ENCODE peak calls at places on chromosome 14, in seven cellular contexts. L, T, Y, H, V, N and Z are unnamed samples.

GRCh38 chr14:104223810-104224515 is 85.6 kb downstream of the KIF26A start:
- DNase-seq in N (no peak), H (no peak), Y (no peak), T (no peak), L (peak), V (no peak), Z (no peak)

GRCh38 chr14:102502571-102502970 is 7.0 kb downstream of the ANKRD9 start:
- DNase-seq in L (no peak), Y (no peak), H (no peak), V (no peak), T (no peak), N (no peak), Z (no peak)

GRCh38 chr14:22890416-22890815 is 7.4 kb downstream of the REM2 start:
- DNase-seq in T (no peak), H (no peak), Y (no peak), V (no peak), L (no peak), N (no peak), Z (no peak)

GRCh38 chr14:105273062-105273461 is 24.7 kb downstream of the BTBD6 start:
- DNase-seq in N (no peak), L (no peak), T (no peak), Y (peak), V (no peak), H (no peak), Z (no peak)

GRCh38 chr14:68291820-68292219 is 472.2 kb downstream of the RAD51B start:
- DNase-seq in T (no peak), H (no peak), N (no peak), Y (no peak), L (no peak), V (no peak), Z (no peak)

GRCh38 chr14:103122578-103123127 is 608 bp upstream of the TNFAIP2 start:
- DNase-seq in Y (no peak), T (no peak), N (peak), L (peak), V (no peak), H (no peak), Z (no peak)

GRCh38 chr14:102029956-102030355 is 56.9 kb downstream of the HSP90AA1 start:
- DNase-seq in L (no peak), Y (no peak), T (no peak), N (no peak), H (peak), V (no peak), Z (no peak)

GRCh38 chr14:79587194-79587593 is 624.1 kb downstream of the DIO2 start:
- DNase-seq in Y (no peak), H (no peak), L (peak), T (no peak), N (no peak), V (no peak), Z (no peak)

GRCh38 chr14:104570869-104571635 is 8.5 kb upstream of the C14orf180 start:
- DNase-seq in V (no peak), H (no peak), Y (no peak), T (no peak), L (no peak), N (no peak), Z (no peak)

GRCh38 chr14:59117754-59118153 is 70.7 kb upstream of the DAAM1 start:
- DNase-seq in T (no peak), H (no peak), L (no peak), N (no peak), V (no peak), Y (no peak), Z (no peak)

DNA sequence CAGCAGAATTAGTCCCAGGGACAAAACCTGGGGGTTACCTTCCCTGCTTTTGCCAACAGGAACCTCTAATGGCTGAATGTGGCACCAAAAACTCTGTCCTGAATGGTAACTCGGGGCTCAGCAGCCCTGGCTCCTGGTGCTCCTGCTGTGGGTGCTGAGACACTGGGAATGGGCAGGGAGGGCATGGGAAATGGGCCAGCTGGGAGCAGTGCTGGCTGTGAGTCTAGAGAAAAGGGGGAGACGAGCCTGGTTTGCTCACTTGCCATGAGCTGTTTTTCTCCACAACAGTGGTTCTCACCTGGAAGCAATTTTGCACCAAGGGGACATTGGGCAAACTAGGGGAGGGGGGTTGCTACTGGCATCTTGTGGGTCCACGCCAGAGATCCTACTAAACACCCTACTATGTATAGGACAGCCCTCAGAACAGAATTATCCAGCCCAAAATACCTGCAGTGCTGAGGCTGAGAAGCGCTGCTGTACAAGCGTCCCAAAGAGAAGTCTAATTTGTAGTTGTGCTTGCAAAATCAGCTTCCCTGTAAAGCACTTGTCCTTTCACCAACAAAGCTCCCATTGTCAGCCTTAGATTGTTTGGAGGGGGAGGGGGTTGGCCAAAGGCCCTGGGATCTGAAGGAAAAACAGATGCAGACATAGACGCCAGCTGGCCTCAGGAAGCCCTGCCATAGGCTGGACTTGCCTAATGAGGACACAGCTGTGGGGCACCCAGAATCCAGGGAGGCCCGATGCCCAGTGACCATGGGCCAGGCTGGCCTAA is 3.6 kb downstream of the LRRC74A start:
- DNase-seq in V (no peak), H (no peak), T (no peak), Y (peak), N (no peak), L (no peak), Z (no peak)
- H3K27ac ChIP-seq in V (no peak), H (no peak), T (no peak), Y (peak), N (no peak), L (no peak), Z (no peak)

GRCh38 chr14:93959239-93960107 is 16.9 kb downstream of the ASB2 start:
- DNase-seq in H (peak), T (peak), L (no peak), N (no peak), V (peak), Y (peak), Z (peak)
- H3K27ac ChIP-seq in H (peak), T (peak), L (no peak), N (no peak), V (peak), Y (peak), Z (peak)

GRCh38 chr14:77181124-77181602 is 435 bp upstream of the TMEM63C start:
- DNase-seq in H (no peak), N (no peak), L (no peak), V (no peak), T (no peak), Y (no peak), Z (no peak)

GRCh38 chr14:77181603-77182437 is at the start of gene TMEM63C:
- DNase-seq in H (peak), V (peak), N (no peak), T (peak), Y (peak), L (peak), Z (no peak)

GRCh38 chr14:77175843-77176242 is 5.8 kb upstream of the TMEM63C start:
- DNase-seq in T (no peak), V (no peak), N (no peak), H (no peak), L (no peak), Y (no peak), Z (no peak)

DNA sequence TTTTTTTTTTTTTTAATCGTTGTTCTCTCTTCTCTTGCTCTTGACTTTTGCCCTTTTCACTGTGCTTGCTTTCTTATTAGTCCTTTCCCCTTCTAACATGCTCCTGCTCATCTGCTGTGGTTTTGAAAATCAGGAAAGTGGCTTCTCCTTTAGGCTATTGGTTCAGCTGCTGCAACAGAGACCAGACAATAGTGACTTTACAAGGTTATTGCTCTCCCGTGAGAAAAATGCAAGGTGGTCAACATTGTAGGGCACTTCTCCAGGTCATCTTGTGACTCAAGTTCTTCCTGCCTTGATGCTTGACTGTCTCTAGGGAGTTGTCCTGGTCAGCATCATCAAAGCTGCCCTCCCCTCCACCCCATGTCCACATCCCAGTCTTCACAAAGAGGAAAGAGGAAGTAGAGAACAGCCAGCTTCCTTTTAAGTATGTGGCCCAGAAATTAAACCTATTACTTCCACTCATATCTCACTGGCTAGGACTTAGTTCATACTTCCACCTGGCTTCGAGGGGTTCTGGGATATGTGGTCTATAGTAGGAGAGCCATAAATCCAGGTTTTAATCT is 3.9 kb upstream of the TMEM63C start:
- DNase-seq in Y (no peak), L (no peak), V (no peak), T (no peak), N (no peak), H (no peak), Z (no peak)
- H3K27ac ChIP-seq in Y (no peak), L (no peak), V (no peak), T (no peak), N (no peak), H (no peak), Z (no peak)

DNA sequence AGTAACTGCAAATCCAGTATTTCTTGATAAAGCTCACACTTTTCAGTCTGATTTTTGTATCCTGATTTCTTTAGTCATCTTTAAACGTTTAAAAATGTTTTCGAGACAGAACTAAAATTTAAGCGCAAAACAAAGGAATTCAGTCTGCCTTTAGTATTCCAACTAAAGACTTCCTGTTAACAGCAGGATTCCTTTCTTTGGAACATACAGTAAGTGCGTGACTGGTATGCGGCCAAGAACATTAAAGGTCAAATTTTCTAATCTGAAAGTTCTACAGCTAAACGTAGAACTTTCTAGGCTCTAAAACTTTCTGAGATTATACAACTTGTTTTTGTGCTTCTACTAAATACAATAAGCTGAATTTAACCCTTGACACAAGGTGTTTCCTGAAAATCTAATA is 9.9 kb downstream of the SAV1 start:
- DNase-seq in N (no peak), L (peak), T (no peak), V (no peak), H (peak), Y (peak), Z (no peak)
- H3K27ac ChIP-seq in N (no peak), L (peak), T (no peak), V (peak), H (peak), Y (peak), Z (no peak)

GRCh38 chr14:99666533-99666932 is 17.6 kb upstream of the CYP46A1 start:
- DNase-seq in T (no peak), H (no peak), N (no peak), Y (no peak), V (no peak), L (no peak), Z (no peak)

GRCh38 chr14:99667045-99667444 is 17.1 kb upstream of the CYP46A1 start:
- DNase-seq in V (no peak), H (no peak), N (no peak), Y (no peak), L (no peak), T (no peak), Z (no peak)

GRCh38 chr14:99663716-99664635 is 19.0 kb downstream of the HHIPL1 start:
- DNase-seq in Y (no peak), L (no peak), T (no peak), V (no peak), N (no peak), H (no peak), Z (no peak)

GRCh38 chr14:99662846-99663245 is 17.9 kb downstream of the HHIPL1 start:
- DNase-seq in V (no peak), L (no peak), N (no peak), T (no peak), Y (no peak), H (no peak), Z (no peak)

DNA sequence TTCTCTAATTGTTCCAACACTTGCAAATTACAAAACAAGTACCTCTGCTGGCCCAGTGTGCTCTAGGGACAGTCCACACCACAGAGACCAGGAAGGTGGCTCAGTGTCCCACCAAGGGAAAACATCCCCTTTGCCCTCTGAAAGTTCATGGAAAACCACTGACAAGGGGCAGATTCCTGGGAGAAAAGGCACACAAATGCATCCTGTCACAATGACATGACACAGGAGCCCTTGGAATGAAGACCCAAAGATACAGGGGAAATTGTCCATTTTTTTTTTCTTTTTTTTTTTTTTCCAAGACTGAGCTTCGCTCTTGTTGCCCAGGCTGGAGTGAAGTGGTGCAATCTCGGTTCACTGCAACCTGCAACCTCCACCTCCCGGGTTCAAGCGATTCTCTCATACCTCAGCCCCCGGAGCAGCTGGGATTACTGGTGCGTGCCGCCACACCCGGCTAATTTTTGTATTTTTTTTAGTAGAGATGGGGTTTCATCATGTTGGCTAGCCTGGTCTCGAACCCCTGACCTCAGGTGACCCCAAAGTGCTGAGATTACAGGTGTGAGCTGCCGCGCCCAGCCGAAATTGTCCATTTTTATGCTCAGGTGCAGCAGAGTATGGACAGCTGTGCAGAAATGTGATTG is 19.3 kb upstream of the CYP46A1 start:
- DNase-seq in H (no peak), N (no peak), V (no peak), T (no peak), Y (no peak), L (no peak), Z (no peak)
- H3K27ac ChIP-seq in H (no peak), N (no peak), V (no peak), T (no peak), Y (no peak), L (no peak), Z (no peak)

DNA sequence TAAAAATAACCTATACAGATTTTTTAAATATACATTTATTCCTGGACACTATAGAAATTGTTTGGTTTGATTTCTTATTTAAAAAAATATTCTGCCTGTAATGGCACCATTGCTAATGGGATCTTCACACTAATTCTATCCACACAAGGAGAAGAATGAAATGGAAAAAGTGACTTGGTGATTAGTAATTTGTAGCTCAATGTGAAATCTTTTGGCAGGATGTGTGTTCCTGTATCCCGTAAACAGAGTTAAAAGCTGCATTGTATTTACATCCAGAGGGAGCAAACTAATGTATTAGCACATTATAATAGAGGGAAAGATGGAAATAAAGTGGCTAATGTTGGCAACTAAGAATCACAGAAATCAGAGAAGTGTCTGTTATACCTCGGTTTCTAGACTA is 1455.3 kb upstream of the FLRT2 start:
- DNase-seq in Y (no peak), T (no peak), L (no peak), N (no peak), H (no peak), V (no peak), Z (no peak)
- H3K27ac ChIP-seq in Y (no peak), T (no peak), L (no peak), N (no peak), H (no peak), V (no peak), Z (no peak)